ENCODE peak calls at places on chromosomes 7 and 10, in six cellular contexts. Z is tibial artery; D is esophagus squamous epithelium; V is mammary epithelial cell; O is CD8-positive, alpha-beta T cell; J is left ventricle myocardium inferior. H is an unnamed sample. For H3K4me1 and H3K27me3, the result is how much of the 10 kb centered on the place peaks cover.

GRCh38 chr10:470339-471003 is 219.0 kb downstream of the DIP2C start:
- DNase-seq in V (no peak), O (peak), Z (no peak), D (no peak), J (no peak), H (no peak)

GRCh38 chr7:114830952-114831351 is 90.9 kb upstream of the MDFIC start:
- DNase-seq in Z (no peak), J (no peak), O (no peak), D (no peak), V (no peak), H (no peak)

GRCh38 chr7:131948434-131949053 is 392.1 kb upstream of the PODXL start:
- DNase-seq in O (no peak), J (peak), V (no peak), D (no peak), Z (peak), H (no peak)

GRCh38 chr7:140214075-140214684 is 37.4 kb upstream of the KDM7A start:
- DNase-seq in J (peak), V (peak), O (no peak), Z (peak), D (no peak), H (peak)

GRCh38 chr10:79241990-79242619 is 105.2 kb upstream of the PPIF start:
- DNase-seq in Z (peak), V (peak), O (peak), J (peak), D (no peak), H (no peak)

GRCh38 chr10:79898597-79899325 is 50.1 kb downstream of the SFTPD start:
- DNase-seq in V (no peak), D (no peak), Z (no peak), J (no peak), O (no peak), H (no peak)

GRCh38 chr7:45080265-45080957 is 8.4 kb downstream of the NACAD start:
- DNase-seq in J (no peak), Z (no peak), O (no peak), V (no peak), D (no peak), H (no peak)

GRCh38 chr7:88927-89921 is 103.1 kb upstream of the FAM20C start:
- DNase-seq in J (peak), O (no peak), V (peak), D (no peak), Z (peak), H (peak)

GRCh38 chr7:7438851-7439250 is 96.8 kb downstream of the COL28A1 start:
- DNase-seq in V (peak), D (no peak), Z (no peak), O (no peak), J (no peak), H (peak)

GRCh38 chr10:126455766-126456425 is 67.6 kb upstream of the ADAM12 start:
- DNase-seq in D (no peak), O (no peak), Z (no peak), V (no peak), J (no peak), H (peak)

GRCh38 chr10:110525349-110526260 is 27.9 kb downstream of the DUSP5 start:
- DNase-seq in O (peak), V (peak), D (no peak), Z (no peak), J (no peak), H (peak)

GRCh38 chr10:34813626-34814227 is 1.4 kb downstream of the PARD3 start:
- DNase-seq in D (no peak), O (no peak), Z (peak), V (peak), J (no peak), H (peak)

GRCh38 chr10:45000764-45001381 is at the start of gene ZNF22:
- DNase-seq in Z (peak), V (peak), D (no peak), O (peak), J (peak), H (peak)

GRCh38 chr10:13834581-13835286 is 248.0 kb downstream of the PRPF18 start:
- DNase-seq in D (no peak), Z (peak), O (no peak), J (no peak), V (no peak), H (no peak)

GRCh38 chr10:42754155-42755027 is 28.2 kb upstream of the BMS1 start:
- DNase-seq in Z (no peak), O (peak), V (no peak), D (no peak), J (peak), H (peak)

GRCh38 chr7:85716353-85716752 is 529.5 kb upstream of the SEMA3D start:
- DNase-seq in O (no peak), V (no peak), J (no peak), D (no peak), Z (no peak), H (no peak)

GRCh38 chr10:45580371-45580770 is 92.2 kb downstream of the ZFAND4 start:
- DNase-seq in D (no peak), V (no peak), O (no peak), J (no peak), Z (no peak), H (no peak)

GRCh38 chr7:37643876-37644275 is 39.7 kb upstream of the GPR141 start:
- DNase-seq in O (no peak), J (no peak), D (no peak), Z (no peak), V (no peak), H (no peak)

GRCh38 chr10:113087082-113088029 is 137.3 kb downstream of the TCF7L2 start:
- DNase-seq in Z (peak), V (peak), O (no peak), D (no peak), J (no peak), H (peak)

GRCh38 chr7:45157653-45158401 is at the start of gene RAMP3:
- DNase-seq in D (no peak), O (no peak), J (peak), Z (no peak), V (no peak), H (no peak)

GRCh38 chr10:92410501-92410900 is 119.5 kb downstream of the MARCHF5 start:
- DNase-seq in Z (no peak), J (no peak), O (no peak), D (no peak), V (no peak), H (no peak)

GRCh38 chr7:106744507-106745180 is 83.7 kb upstream of the CCDC71L start:
- DNase-seq in Z (no peak), J (no peak), O (no peak), V (no peak), D (no peak), H (no peak)

GRCh38 chr10:46541735-46542566 is 14.5 kb downstream of the GPRIN2 start:
- DNase-seq in V (no peak), D (no peak), J (peak), O (no peak), Z (peak), H (no peak)

GRCh38 chr7:85055906-85056305 is 130.9 kb downstream of the SEMA3D start:
- DNase-seq in V (peak), D (no peak), O (no peak), J (no peak), Z (no peak), H (peak)

GRCh38 chr7:38413784-38414183 is 140.3 kb upstream of the TARP start:
- DNase-seq in J (no peak), O (no peak), D (no peak), V (no peak), Z (no peak), H (no peak)

GRCh38 chr10:31599626-31600504 is 280.8 kb downstream of the ZEB1 start:
- DNase-seq in V (no peak), D (no peak), Z (no peak), J (no peak), O (no peak), H (no peak)

GRCh38 chr10:16519250-16519907 is 2.3 kb downstream of the C1QL3 start:
- DNase-seq in D (no peak), O (no peak), Z (no peak), J (no peak), V (no peak), H (no peak)

GRCh38 chr7:95396136-95397032 is at the start of gene PON3:
- DNase-seq in V (no peak), Z (no peak), D (no peak), O (no peak), J (no peak), H (peak)

GRCh38 chr7:39357648-39358047 is 208.6 kb upstream of the YAE1 start:
- DNase-seq in Z (no peak), D (no peak), O (no peak), J (no peak), V (no peak), H (no peak)

DNA sequence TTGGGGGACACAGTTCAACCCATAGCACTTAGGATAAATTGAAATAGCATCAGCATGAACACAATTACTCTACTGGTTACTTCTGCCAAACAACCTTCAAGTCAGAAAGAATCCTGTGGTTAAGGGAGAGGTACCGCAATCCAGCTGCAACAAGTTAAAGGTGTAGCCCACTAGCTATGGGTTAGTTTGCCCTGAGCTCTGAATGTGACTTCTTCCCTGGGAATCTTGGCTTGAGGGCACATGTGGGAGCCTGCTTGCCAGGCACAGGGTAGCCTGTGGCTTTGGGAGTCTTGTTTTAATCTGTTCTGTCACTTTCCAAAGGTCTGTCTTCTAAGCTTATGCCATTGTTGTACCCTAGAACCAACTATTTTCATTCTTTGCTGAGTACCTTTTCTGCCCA is 8.9 kb upstream of the SGPL1 start:
- DNase-seq in Z (no peak), J (no peak), O (no peak), V (no peak), D (no peak), H (no peak)
- H3K4me1 ChIP-seq in Z (under half), J (under half), O (under half), V (half or more), D (under half), H (under half)

GRCh38 chr7:26667514-26668133 is 196.8 kb downstream of the SKAP2 start:
- DNase-seq in V (peak), J (no peak), Z (peak), D (no peak), O (peak), H (peak)
- TF ChIP-seq CTCF in V (peak), J (peak), Z (peak), D (peak), O (peak), H (peak)

GRCh38 chr7:43593010-43593409 is 10.1 kb downstream of the STK17A start:
- DNase-seq in J (no peak), Z (no peak), V (no peak), O (no peak), D (no peak), H (no peak)
- H3K27me3 ChIP-seq in J (under half), Z (under half), V (under half), O (under half), D (under half), H (under half)

GRCh38 chr10:104334965-104335650 is 3.2 kb downstream of the ITPRIP start:
- DNase-seq in Z (no peak), O (peak), D (no peak), V (peak), J (no peak), H (no peak)
- H3K4me1 ChIP-seq in Z (half or more), O (half or more), D (half or more), V (half or more), J (half or more), H (under half)

DNA sequence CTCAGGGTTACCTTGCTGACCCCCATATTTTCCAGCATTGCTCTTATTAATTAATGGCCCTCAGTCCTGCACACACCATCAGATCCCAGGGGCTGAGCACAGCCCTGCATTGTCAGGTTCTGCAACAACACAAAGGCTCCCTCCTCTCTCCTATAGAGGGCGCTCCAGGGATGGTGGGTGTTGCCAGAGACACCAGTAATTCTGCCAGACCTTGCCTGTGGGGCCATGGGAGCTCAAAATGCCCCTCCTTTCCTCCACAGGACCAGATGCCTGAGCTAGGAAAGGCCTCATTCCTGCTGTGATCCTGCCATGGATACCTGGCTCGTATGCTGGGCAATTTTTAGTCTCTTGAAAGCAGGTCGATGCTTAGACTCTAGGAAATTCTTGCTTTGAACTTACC is 42.8 kb upstream of the PRSS58 start:
- DNase-seq in J (no peak), D (no peak), O (no peak), Z (no peak), V (no peak), H (no peak)
- TF ChIP-seq CTCF in J (no peak), D (no peak), O (peak), Z (no peak), V (peak), H (peak)

H was measured in foreskin keratinocyte.